ENCODE peak calls at places on chromosomes 11 and 22, in four cellular contexts. R, W, G and Z are unnamed samples.
A peak's percentile ranks its signal among the peaks of the same experiment; 100 is the strongest.

GRCh38 chr11:81870066-81870412 is 863.6 kb downstream of the FAM181B start:
- DNase-seq in G (no peak), W (no peak), R (no peak), Z (no peak)

GRCh38 chr11:30489076-30489475 is 97.1 kb downstream of the MPPED2 start:
- DNase-seq in R (no peak), W (no peak), G (no peak), Z (no peak)

GRCh38 chr11:64123102-64123434 is 42.8 kb downstream of the MACROD1 start:
- DNase-seq in W (peak; percentile 70), R (peak; percentile 29), G (peak; percentile 13), Z (no peak)

GRCh38 chr11:78425436-78425835 is 7.8 kb upstream of the GAB2 start:
- DNase-seq in G (no peak), W (no peak), R (no peak), Z (no peak)

GRCh38 chr11:57619331-57619730 is 21.8 kb downstream of the SERPING1 start:
- DNase-seq in W (no peak), R (no peak), G (no peak), Z (no peak)

GRCh38 chr22:43207386-43207785 is 20.5 kb upstream of the TTLL12 start:
- DNase-seq in G (no peak), R (no peak), W (no peak), Z (no peak)

GRCh38 chr22:35353318-35353717 is 27.6 kb upstream of the HMOX1 start:
- DNase-seq in R (no peak), W (no peak), G (no peak), Z (no peak)

GRCh38 chr22:37018815-37019308 is 385 bp downstream of the TST start:
- DNase-seq in R (peak; percentile 52), G (peak; percentile 23), W (peak; percentile 54), Z (peak; percentile 39)

GRCh38 chr11:88552377-88553029 is 215.0 kb upstream of the CTSC start:
- DNase-seq in G (peak; percentile 49), W (no peak), R (peak; percentile 74), Z (peak; percentile 56)

DNA sequence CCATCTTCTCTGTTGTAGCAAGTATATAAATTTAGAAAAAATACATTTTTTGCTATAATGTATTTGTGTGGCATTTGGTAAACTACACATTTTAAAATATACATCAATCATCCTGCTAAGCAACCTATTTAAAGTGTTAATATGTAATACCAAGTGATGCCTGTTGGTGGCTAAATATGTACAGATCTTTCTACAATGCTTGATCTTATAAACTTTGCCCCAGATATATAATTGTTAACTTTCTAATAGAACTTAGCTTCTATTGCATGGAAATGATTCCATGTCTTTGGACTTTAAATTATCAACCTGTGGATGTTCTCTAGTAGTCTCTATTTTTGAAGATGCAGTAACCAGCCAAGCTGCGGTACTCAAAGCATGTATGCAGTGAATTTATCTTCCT is 1260.4 kb upstream of the RAG2 start:
- DNase-seq in W (no peak), R (peak; percentile 9), G (no peak), Z (no peak)
- TF ChIP-seq CTCF in W (no peak), R (peak; percentile 15), G (peak; percentile 42), Z (no peak)

DNA sequence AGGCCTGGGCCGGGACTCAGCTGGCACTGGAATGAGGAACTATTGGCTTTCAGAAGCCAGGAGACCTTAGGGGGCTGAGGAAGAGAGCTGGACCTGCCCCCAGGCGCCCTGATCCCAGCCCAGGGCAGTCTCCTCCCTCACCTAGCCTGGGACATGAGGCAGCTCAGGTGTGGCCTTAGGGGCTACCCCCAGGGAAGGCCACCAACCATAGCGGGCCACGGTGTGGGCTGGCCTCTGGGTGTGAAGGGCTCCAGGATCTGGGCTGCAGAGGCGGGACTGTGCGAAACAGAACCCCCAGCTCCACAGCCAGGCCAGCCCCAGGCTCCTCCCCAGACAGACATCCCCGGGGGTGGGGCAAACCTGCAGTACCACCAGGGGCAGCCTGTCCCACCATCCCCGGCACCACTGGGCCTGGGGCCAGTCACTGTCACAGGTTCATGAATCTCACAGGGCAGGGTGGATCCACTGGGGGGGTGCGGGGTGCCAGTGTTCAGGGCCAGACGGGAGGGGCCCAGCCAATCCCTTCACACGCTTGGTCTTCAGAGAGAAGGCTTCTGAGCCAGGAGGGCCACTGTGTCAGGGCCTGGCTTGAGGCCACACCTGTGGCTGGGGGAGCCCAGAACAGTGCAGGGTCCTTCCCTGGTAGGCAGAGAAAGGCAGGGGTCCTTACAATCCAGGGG is 3.5 kb downstream of the PLXNB2 start:
- DNase-seq in G (no peak), W (peak; percentile 52), R (peak; percentile 57), Z (no peak)
- TF ChIP-seq CTCF in G (no peak), W (no peak), R (no peak), Z (no peak)

GRCh38 chr11:121889168-121889567 is 226.8 kb downstream of the BLID start:
- DNase-seq in R (peak; percentile 28), G (no peak), W (no peak), Z (peak; percentile 56)

GRCh38 chr11:121889931-121890330 is 226.1 kb downstream of the BLID start:
- DNase-seq in R (peak; percentile 85), W (no peak), G (peak; percentile 80), Z (peak; percentile 78)

GRCh38 chr11:121886956-121887355 is 229.1 kb downstream of the BLID start:
- DNase-seq in G (no peak), W (no peak), R (no peak), Z (no peak)

GRCh38 chr11:121886005-121886739 is 229.8 kb downstream of the BLID start:
- DNase-seq in R (no peak), G (no peak), W (no peak), Z (peak; percentile 50)

GRCh38 chr11:121887564-121887963 is 228.5 kb downstream of the BLID start:
- DNase-seq in W (no peak), G (no peak), R (no peak), Z (no peak)
- TF ChIP-seq CTCF in W (no peak), G (no peak), R (no peak), Z (no peak)

DNA sequence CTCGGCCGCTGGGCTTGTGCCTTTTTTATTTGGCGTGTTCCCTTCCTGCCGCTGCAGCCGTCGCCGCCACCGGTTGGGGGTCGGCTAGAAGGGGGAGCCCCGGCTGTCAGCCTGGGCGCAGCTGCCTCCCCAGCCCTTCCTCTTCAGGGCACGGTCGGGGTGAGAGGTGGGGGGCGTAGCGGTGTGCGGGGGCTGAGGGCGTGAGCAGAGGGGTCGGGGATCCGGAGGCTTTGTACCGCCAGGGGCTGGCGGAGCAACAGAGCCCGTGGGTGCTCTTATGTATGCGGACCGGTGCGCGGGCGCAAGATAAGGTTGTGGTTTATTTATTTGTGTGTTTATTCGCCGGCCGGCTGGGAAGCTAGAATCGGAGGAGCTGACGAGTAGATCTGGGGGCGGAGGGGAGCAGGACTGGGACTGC is 482 bp downstream of the ZBTB16 start:
- DNase-seq in W (no peak), G (peak; percentile 32), R (peak; percentile 55), Z (no peak)
- TF ChIP-seq CTCF in W (no peak), G (no peak), R (no peak), Z (no peak)

GRCh38 chr11:12121011-12121410 is 10.6 kb downstream of the MICAL2 start:
- DNase-seq in W (no peak), G (no peak), R (no peak), Z (no peak)

GRCh38 chr11:12118940-12119339 is 8.6 kb downstream of the MICAL2 start:
- DNase-seq in R (no peak), G (no peak), W (no peak), Z (no peak)

GRCh38 chr11:12119502-12119901 is 9.1 kb downstream of the MICAL2 start:
- DNase-seq in G (peak; percentile 11), R (no peak), W (no peak), Z (no peak)

GRCh38 chr11:12121504-12121903 is 11.1 kb downstream of the MICAL2 start:
- DNase-seq in W (no peak), G (no peak), R (no peak), Z (no peak)

GRCh38 chr11:12120031-12121008 is 9.9 kb downstream of the MICAL2 start:
- DNase-seq in W (no peak), R (no peak), G (no peak), Z (no peak)
- TF ChIP-seq CTCF in W (no peak), R (no peak), G (no peak), Z (no peak)

GRCh38 chr11:93917673-93918072 is 67.3 kb upstream of the VSTM5 start:
- DNase-seq in G (no peak), R (no peak), W (no peak), Z (no peak)

GRCh38 chr11:93922830-93923229 is 72.4 kb upstream of the VSTM5 start:
- DNase-seq in R (no peak), G (no peak), W (no peak), Z (no peak)

DNA sequence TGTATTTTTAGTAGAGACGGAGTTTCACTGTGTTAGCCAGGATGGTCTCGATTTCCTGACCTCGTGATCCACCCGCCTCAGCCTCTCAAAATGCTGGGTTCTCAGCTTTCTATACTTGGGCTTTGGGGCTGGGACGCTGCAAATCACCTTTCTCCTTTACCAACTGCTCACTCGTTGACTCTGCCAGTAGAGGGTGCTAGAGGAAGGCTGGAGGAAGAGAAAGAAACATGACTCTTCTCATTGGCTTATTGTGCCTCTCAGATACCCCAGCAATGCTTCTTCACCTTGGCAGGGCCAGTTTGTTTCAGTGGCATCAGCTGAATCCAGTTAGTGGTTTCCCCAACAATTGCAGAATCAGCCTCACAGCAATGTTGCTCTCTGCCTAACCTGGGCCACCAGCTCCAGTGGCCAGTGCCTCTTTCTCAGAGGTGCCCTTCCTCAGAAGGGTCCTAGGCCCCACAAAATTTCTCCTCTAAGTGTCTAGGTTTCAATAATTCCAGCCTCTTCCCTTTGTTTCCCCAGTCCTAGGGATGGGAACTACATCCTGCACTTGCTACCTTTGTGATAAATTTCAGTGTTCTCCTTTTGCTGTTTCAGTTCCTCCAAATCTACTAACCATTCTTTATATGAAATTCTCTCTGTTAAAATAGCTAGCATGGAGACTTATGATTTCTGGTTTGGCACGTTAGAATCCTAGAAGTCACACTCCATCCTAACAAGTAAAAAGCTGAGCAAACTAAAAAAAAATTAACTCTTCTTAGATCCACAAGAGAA is 71.5 kb upstream of the VSTM5 start:
- DNase-seq in R (peak; percentile 82), G (peak; percentile 68), W (no peak), Z (peak; percentile 73)
- TF ChIP-seq CTCF in R (peak; percentile 90), G (peak; percentile 95), W (no peak), Z (peak; percentile 90)

DNA sequence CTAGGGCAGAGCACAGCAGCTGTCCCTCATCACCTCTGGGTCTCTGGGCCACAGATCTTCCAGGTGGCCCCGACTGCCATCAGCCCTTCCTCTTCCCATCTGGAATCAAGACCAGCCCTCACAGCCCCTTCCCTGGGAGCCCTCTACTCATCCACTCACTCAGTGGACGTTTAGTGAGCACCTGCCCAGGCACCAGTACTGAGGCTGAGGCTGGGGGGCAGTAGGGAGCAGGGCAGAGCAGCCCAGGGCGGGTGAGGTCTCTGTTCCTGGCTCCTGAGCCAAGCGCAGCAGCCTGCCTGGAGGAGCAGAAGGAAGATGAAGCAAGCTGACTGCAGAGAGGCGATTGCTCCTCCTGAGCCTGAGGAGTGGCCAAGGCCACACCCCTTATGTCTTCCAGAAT is 5.5 kb downstream of the MAPK8IP2 start:
- DNase-seq in R (no peak), W (no peak), G (no peak), Z (no peak)
- TF ChIP-seq CTCF in R (peak; percentile 10), W (no peak), G (peak; percentile 26), Z (no peak)

GRCh38 chr11:114111369-114112042 is 52.0 kb downstream of the ZBTB16 start:
- DNase-seq in G (no peak), R (no peak), W (no peak), Z (no peak)
- TF ChIP-seq CTCF in G (no peak), R (no peak), W (no peak), Z (no peak)